ENCODE peak calls at places on chromosomes 6 and 20, in six cellular contexts. U is psoas muscle, K is heart left ventricle, L is choroid plexus epithelial cell, B is vagina, D is PC-3. R is an unnamed sample.

GRCh38 chr6:40966860-40967259 is 72.2 kb downstream of the UNC5CL start:
- DNase-seq in U (no peak), D (no peak), B (no peak), L (no peak), K (no peak), R (no peak)

GRCh38 chr6:114735118-114735730 is 392.4 kb upstream of the HS3ST5 start:
- DNase-seq in U (no peak), B (no peak), L (no peak), K (no peak), D (no peak), R (no peak)

GRCh38 chr20:17625246-17626051 is 55.6 kb downstream of the DSTN start:
- DNase-seq in L (no peak), U (peak), K (peak), D (no peak), B (no peak), R (no peak)

GRCh38 chr20:25223179-25223661 is 24.7 kb upstream of the PYGB start:
- DNase-seq in U (no peak), D (peak), L (peak), K (no peak), B (no peak), R (peak)

GRCh38 chr6:312704-313485 is 20.6 kb downstream of the DUSP22 start:
- DNase-seq in U (no peak), B (no peak), D (no peak), K (no peak), L (no peak), R (no peak)

GRCh38 chr20:12969071-12969669 is 39.6 kb upstream of the SPTLC3 start:
- DNase-seq in L (no peak), U (no peak), K (no peak), B (no peak), D (peak), R (peak)

GRCh38 chr20:20736303-20736702 is 23.9 kb upstream of the RALGAPA2 start:
- DNase-seq in U (no peak), L (no peak), B (peak), D (no peak), K (no peak), R (no peak)

GRCh38 chr20:31740208-31740607 is 1.1 kb downstream of the TPX2 start:
- DNase-seq in D (peak), L (peak), K (no peak), U (no peak), B (no peak), R (peak)

GRCh38 chr6:138571585-138572199 is 72.4 kb upstream of the NHSL1 start:
- DNase-seq in U (no peak), K (no peak), L (no peak), D (no peak), B (no peak), R (no peak)
- H3K4me3 ChIP-seq in U (peak), K (peak), L (peak), D (peak), B (peak), R (peak)

DNA sequence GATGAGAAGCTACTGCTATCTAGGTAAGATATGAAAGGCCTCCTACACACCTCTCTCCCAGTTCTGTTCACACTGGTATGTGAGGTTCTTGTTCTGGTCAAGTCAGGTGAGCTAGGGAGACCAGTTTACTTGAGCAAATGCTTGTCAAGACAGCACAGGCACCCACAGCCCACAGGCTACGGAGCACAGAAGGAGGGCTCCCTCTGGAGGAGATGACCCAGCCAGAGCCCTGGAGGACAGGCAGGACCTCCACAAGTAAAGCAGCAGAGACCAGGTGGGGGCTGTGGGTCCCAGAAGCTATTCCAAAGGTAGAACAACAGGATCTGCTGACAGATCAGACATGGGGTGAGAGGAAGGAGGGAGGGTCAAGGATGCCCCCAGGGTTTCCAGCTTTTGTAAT is 13.2 kb downstream of the MMP24OS start:
- DNase-seq in D (peak), K (no peak), U (no peak), B (no peak), L (peak), R (peak)
- TF ChIP-seq CTCF in D (peak), K (no peak), U (no peak), B (no peak), L (peak), R (no peak)

DNA sequence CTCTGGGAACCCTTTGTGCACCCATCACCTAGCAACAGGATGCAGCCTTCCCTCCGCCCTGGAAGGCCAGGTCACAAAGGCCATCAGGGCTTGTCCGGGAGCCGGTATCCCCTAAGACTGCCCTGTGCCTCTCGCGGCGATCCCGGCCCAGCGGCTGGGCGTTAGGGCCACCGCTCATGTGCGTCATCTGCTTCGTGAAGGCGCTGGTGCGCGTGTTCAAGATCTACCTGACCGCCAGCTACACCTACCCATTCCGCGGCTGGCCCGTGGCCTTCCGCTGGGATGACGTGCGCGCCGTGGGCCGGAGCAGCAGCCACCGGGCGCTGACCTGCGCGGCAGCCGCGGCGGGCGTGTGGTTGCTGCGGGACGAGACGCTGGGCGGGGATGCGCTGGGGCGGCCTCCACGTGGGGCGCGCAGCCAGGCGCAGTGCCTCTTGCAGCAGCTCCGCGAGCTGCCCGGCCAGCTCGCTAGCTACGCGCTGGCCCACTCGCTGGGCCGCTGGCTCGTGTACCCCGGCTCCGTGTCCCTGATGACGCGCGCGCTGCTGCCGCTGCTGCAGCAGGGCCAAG is at the start of gene ABHD16B:
- DNase-seq in L (no peak), D (no peak), B (no peak), K (peak), U (no peak), R (no peak)
- H3K4me3 ChIP-seq in L (no peak), D (no peak), B (no peak), K (no peak), U (no peak), R (no peak)

DNA sequence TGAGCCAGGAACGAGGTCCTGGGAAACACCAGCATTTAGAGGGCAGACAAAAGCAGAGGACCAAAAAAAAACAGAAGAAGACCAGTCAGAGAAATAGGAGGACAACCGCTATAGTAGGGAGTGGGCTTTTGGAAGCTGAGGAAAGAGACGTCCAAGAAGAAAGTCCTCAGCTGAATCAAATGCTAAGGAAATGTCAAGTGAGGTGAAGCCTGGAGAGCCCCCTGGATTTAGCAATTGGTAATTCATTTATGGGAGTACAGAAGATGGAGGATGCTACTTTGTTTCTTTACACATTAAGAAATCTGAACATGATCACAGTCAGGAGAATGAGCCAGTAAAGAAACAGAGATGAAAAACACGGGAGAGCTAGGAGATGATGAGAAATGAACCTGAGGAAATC is 41.1 kb downstream of the LRP11 start:
- DNase-seq in L (peak), B (no peak), D (no peak), U (no peak), K (no peak), R (no peak)
- TF ChIP-seq CTCF in L (peak), B (no peak), D (no peak), U (no peak), K (no peak), R (no peak)

R was measured in foreskin fibroblast.